ENCODE peak calls at places on chromosomes 7 and 10, in seven cellular contexts. One of them, this sample, is unnamed.

GRCh38 chr10:93438796-93439253 is 43.3 kb downstream of the MYOF start:
- DNase-seq in HT-29: peak
- DNase-seq in activated T-cell treated with anti-CD3 and anti-CD28 coated beads, Interleukin-2, amount 50 U/mL, for 24 hours: no peak
- DNase-seq in RWPE1: peak
- DNase-seq in AG08395: no peak
- DNase-seq in foreskin keratinocyte: peak
- DNase-seq in stimulated activated naive B cell treated with anti-CD40 and anti-IgM and Interleukin-4, amounts not matched to agents 10 μg/mL and 1 μg/mL and 100 μg/mL, for 72 hours: no peak
- DNase-seq in this sample: no peak

GRCh38 chr10:100600218-100600617 is 64.5 kb downstream of the HIF1AN start:
- DNase-seq in stimulated activated naive B cell treated with anti-CD40 and anti-IgM and Interleukin-4, amounts not matched to agents 10 μg/mL and 1 μg/mL and 100 μg/mL, for 72 hours: no peak
- DNase-seq in AG08395: no peak
- DNase-seq in HT-29: no peak
- DNase-seq in RWPE1: peak
- DNase-seq in activated T-cell treated with anti-CD3 and anti-CD28 coated beads, Interleukin-2, amount 50 U/mL, for 24 hours: no peak
- DNase-seq in foreskin keratinocyte: peak
- DNase-seq in this sample: no peak

GRCh38 chr7:84194484-84195260 is at the start of gene SEMA3A:
- DNase-seq in RWPE1: peak
- DNase-seq in stimulated activated naive B cell treated with anti-CD40 and anti-IgM and Interleukin-4, amounts not matched to agents 10 μg/mL and 1 μg/mL and 100 μg/mL, for 72 hours: no peak
- DNase-seq in foreskin keratinocyte: peak
- DNase-seq in activated T-cell treated with anti-CD3 and anti-CD28 coated beads, Interleukin-2, amount 50 U/mL, for 24 hours: peak
- DNase-seq in AG08395: peak
- DNase-seq in HT-29: peak
- DNase-seq in this sample: no peak

GRCh38 chr10:95560288-95561199 is 627 bp downstream of the SORBS1 start:
- DNase-seq in HT-29: peak
- DNase-seq in RWPE1: peak
- DNase-seq in activated T-cell treated with anti-CD3 and anti-CD28 coated beads, Interleukin-2, amount 50 U/mL, for 24 hours: peak
- DNase-seq in AG08395: peak
- DNase-seq in stimulated activated naive B cell treated with anti-CD40 and anti-IgM and Interleukin-4, amounts not matched to agents 10 μg/mL and 1 μg/mL and 100 μg/mL, for 72 hours: peak
- DNase-seq in foreskin keratinocyte: no peak
- DNase-seq in this sample: no peak

GRCh38 chr10:132796846-132797245 is 10.9 kb upstream of the NKX6-2 start:
- DNase-seq in foreskin keratinocyte: no peak
- DNase-seq in activated T-cell treated with anti-CD3 and anti-CD28 coated beads, Interleukin-2, amount 50 U/mL, for 24 hours: no peak
- DNase-seq in HT-29: no peak
- DNase-seq in AG08395: no peak
- DNase-seq in RWPE1: no peak
- DNase-seq in stimulated activated naive B cell treated with anti-CD40 and anti-IgM and Interleukin-4, amounts not matched to agents 10 μg/mL and 1 μg/mL and 100 μg/mL, for 72 hours: no peak
- DNase-seq in this sample: no peak

GRCh38 chr7:24340727-24341126 is 56.7 kb downstream of the NPY start:
- DNase-seq in stimulated activated naive B cell treated with anti-CD40 and anti-IgM and Interleukin-4, amounts not matched to agents 10 μg/mL and 1 μg/mL and 100 μg/mL, for 72 hours: no peak
- DNase-seq in foreskin keratinocyte: peak
- DNase-seq in RWPE1: peak
- DNase-seq in AG08395: no peak
- DNase-seq in activated T-cell treated with anti-CD3 and anti-CD28 coated beads, Interleukin-2, amount 50 U/mL, for 24 hours: no peak
- DNase-seq in HT-29: no peak
- DNase-seq in this sample: no peak

GRCh38 chr7:17444673-17445072 is 146.2 kb downstream of the AHR start:
- DNase-seq in foreskin keratinocyte: peak
- DNase-seq in activated T-cell treated with anti-CD3 and anti-CD28 coated beads, Interleukin-2, amount 50 U/mL, for 24 hours: no peak
- DNase-seq in RWPE1: peak
- DNase-seq in HT-29: peak
- DNase-seq in stimulated activated naive B cell treated with anti-CD40 and anti-IgM and Interleukin-4, amounts not matched to agents 10 μg/mL and 1 μg/mL and 100 μg/mL, for 72 hours: no peak
- DNase-seq in AG08395: no peak
- DNase-seq in this sample: no peak

GRCh38 chr7:7851381-7851780 is 117.2 kb upstream of the GLCCI1 start:
- DNase-seq in activated T-cell treated with anti-CD3 and anti-CD28 coated beads, Interleukin-2, amount 50 U/mL, for 24 hours: no peak
- DNase-seq in RWPE1: no peak
- DNase-seq in HT-29: no peak
- DNase-seq in AG08395: no peak
- DNase-seq in stimulated activated naive B cell treated with anti-CD40 and anti-IgM and Interleukin-4, amounts not matched to agents 10 μg/mL and 1 μg/mL and 100 μg/mL, for 72 hours: no peak
- DNase-seq in foreskin keratinocyte: no peak
- DNase-seq in this sample: no peak

GRCh38 chr10:118255355-118255754 is 86.8 kb downstream of the FAM204A start:
- DNase-seq in stimulated activated naive B cell treated with anti-CD40 and anti-IgM and Interleukin-4, amounts not matched to agents 10 μg/mL and 1 μg/mL and 100 μg/mL, for 72 hours: no peak
- DNase-seq in activated T-cell treated with anti-CD3 and anti-CD28 coated beads, Interleukin-2, amount 50 U/mL, for 24 hours: no peak
- DNase-seq in RWPE1: no peak
- DNase-seq in foreskin keratinocyte: no peak
- DNase-seq in AG08395: no peak
- DNase-seq in HT-29: no peak
- DNase-seq in this sample: no peak

GRCh38 chr10:14438576-14438975 is 107.9 kb upstream of the FRMD4A start:
- DNase-seq in HT-29: no peak
- DNase-seq in RWPE1: no peak
- DNase-seq in AG08395: no peak
- DNase-seq in foreskin keratinocyte: no peak
- DNase-seq in activated T-cell treated with anti-CD3 and anti-CD28 coated beads, Interleukin-2, amount 50 U/mL, for 24 hours: no peak
- DNase-seq in stimulated activated naive B cell treated with anti-CD40 and anti-IgM and Interleukin-4, amounts not matched to agents 10 μg/mL and 1 μg/mL and 100 μg/mL, for 72 hours: no peak
- DNase-seq in this sample: no peak

GRCh38 chr7:26278769-26279168 is 12.9 kb upstream of the SNX10 start:
- DNase-seq in foreskin keratinocyte: peak
- DNase-seq in activated T-cell treated with anti-CD3 and anti-CD28 coated beads, Interleukin-2, amount 50 U/mL, for 24 hours: no peak
- DNase-seq in RWPE1: peak
- DNase-seq in HT-29: peak
- DNase-seq in stimulated activated naive B cell treated with anti-CD40 and anti-IgM and Interleukin-4, amounts not matched to agents 10 μg/mL and 1 μg/mL and 100 μg/mL, for 72 hours: no peak
- DNase-seq in AG08395: no peak
- DNase-seq in this sample: no peak

GRCh38 chr10:44024351-44025116 is 360.4 kb downstream of the CXCL12 start:
- DNase-seq in RWPE1: no peak
- DNase-seq in AG08395: no peak
- DNase-seq in HT-29: no peak
- DNase-seq in foreskin keratinocyte: no peak
- DNase-seq in stimulated activated naive B cell treated with anti-CD40 and anti-IgM and Interleukin-4, amounts not matched to agents 10 μg/mL and 1 μg/mL and 100 μg/mL, for 72 hours: no peak
- DNase-seq in activated T-cell treated with anti-CD3 and anti-CD28 coated beads, Interleukin-2, amount 50 U/mL, for 24 hours: no peak
- DNase-seq in this sample: no peak

GRCh38 chr7:90430614-90431445 is 27.6 kb downstream of the CLDN12 start:
- DNase-seq in HT-29: no peak
- DNase-seq in AG08395: no peak
- DNase-seq in activated T-cell treated with anti-CD3 and anti-CD28 coated beads, Interleukin-2, amount 50 U/mL, for 24 hours: no peak
- DNase-seq in stimulated activated naive B cell treated with anti-CD40 and anti-IgM and Interleukin-4, amounts not matched to agents 10 μg/mL and 1 μg/mL and 100 μg/mL, for 72 hours: no peak
- DNase-seq in foreskin keratinocyte: peak
- DNase-seq in RWPE1: no peak
- DNase-seq in this sample: no peak

GRCh38 chr7:158541330-158542010 is 46.2 kb downstream of the PTPRN2 start:
- DNase-seq in stimulated activated naive B cell treated with anti-CD40 and anti-IgM and Interleukin-4, amounts not matched to agents 10 μg/mL and 1 μg/mL and 100 μg/mL, for 72 hours: peak
- DNase-seq in AG08395: no peak
- DNase-seq in RWPE1: no peak
- DNase-seq in foreskin keratinocyte: no peak
- DNase-seq in HT-29: no peak
- DNase-seq in activated T-cell treated with anti-CD3 and anti-CD28 coated beads, Interleukin-2, amount 50 U/mL, for 24 hours: no peak
- DNase-seq in this sample: no peak